ENCODE peak calls at places on chromosomes 7 and 10, in six cellular contexts. X is brain microvascular endothelial cell, C is endodermal cell, Q is tibial nerve, J is fibroblast of lung, S is heart left ventricle. E is an unnamed sample.

GRCh38 chr10:21525367-21526183 is at the start of gene SKIDA1:
- DNase-seq in Q (peak; percentile 77), X (peak; percentile 84), S (peak; percentile 92), C (peak; percentile 96), J (peak; percentile 96), E (peak; percentile 28)

GRCh38 chr10:115129752-115130151 is 36.6 kb downstream of the ATRNL1 start:
- DNase-seq in X (no peak), C (no peak), J (peak; percentile 20), S (no peak), Q (no peak), E (no peak)

GRCh38 chr7:148664319-148664718 is 34.4 kb upstream of the CUL1 start:
- DNase-seq in X (peak; percentile 88), Q (peak; percentile 47), C (no peak), S (peak; percentile 53), J (peak; percentile 83), E (no peak)

GRCh38 chr10:86113983-86114382 is 252.6 kb downstream of the GRID1 start:
- DNase-seq in S (no peak), C (peak; percentile 22), J (no peak), X (no peak), Q (no peak), E (no peak)

GRCh38 chr7:117707080-117707479 is 166.2 kb downstream of the CTTNBP2 start:
- DNase-seq in S (no peak), J (no peak), Q (no peak), C (no peak), X (no peak), E (no peak)

GRCh38 chr10:102196893-102197292 is 29.2 kb upstream of the ELOVL3 start:
- DNase-seq in J (peak; percentile 23), Q (no peak), X (no peak), S (no peak), C (no peak), E (no peak)

GRCh38 chr7:151254316-151254715 is 5.8 kb upstream of the SMARCD3 start:
- DNase-seq in Q (no peak), J (no peak), S (no peak), C (no peak), X (no peak), E (no peak)

GRCh38 chr7:151761957-151762356 is 115.0 kb downstream of the PRKAG2 start:
- DNase-seq in C (no peak), S (no peak), J (no peak), X (no peak), Q (no peak), E (no peak)

GRCh38 chr7:101848168-101848951 is 30.9 kb downstream of the CUX1 start:
- DNase-seq in C (no peak), Q (no peak), S (no peak), X (no peak), J (no peak), E (no peak)

GRCh38 chr7:141674201-141674671 is 27.7 kb downstream of the DENND11 start:
- DNase-seq in S (peak; percentile 54), X (peak; percentile 48), C (peak; percentile 71), J (peak; percentile 84), Q (no peak), E (no peak)

GRCh38 chr7:68306692-68307107 is 1291.6 kb upstream of the AUTS2 start:
- DNase-seq in X (no peak), Q (no peak), J (no peak), C (no peak), S (no peak), E (no peak)

GRCh38 chr7:26280723-26281122 is 10.9 kb upstream of the SNX10 start:
- DNase-seq in X (no peak), S (no peak), J (no peak), Q (no peak), C (no peak), E (no peak)

GRCh38 chr7:6558837-6559236 is 7.6 kb upstream of the GRID2IP start:
- DNase-seq in Q (no peak), J (peak; percentile 25), C (peak; percentile 91), S (no peak), X (peak; percentile 18), E (no peak)

GRCh38 chr7:130912910-130913720 is 179.1 kb upstream of the KLF14 start:
- DNase-seq in C (no peak), S (peak; percentile 84), Q (peak; percentile 52), X (peak; percentile 98), J (peak; percentile 99), E (peak; percentile 80)

GRCh38 chr10:77927343-77928256 is 1.0 kb upstream of the DLG5 start:
- DNase-seq in Q (no peak), S (no peak), J (peak; percentile 27), C (peak; percentile 74), X (no peak), E (no peak)

GRCh38 chr10:81213360-81213759 is 661.6 kb upstream of the NRG3 start:
- DNase-seq in J (no peak), Q (no peak), X (no peak), C (no peak), S (no peak), E (no peak)

GRCh38 chr7:23276381-23276780 is 22.8 kb upstream of the MALSU1 start:
- DNase-seq in S (no peak), Q (no peak), J (no peak), C (peak; percentile 76), X (no peak), E (no peak)

GRCh38 chr10:35606423-35606822 is 1.3 kb downstream of the GJD4 start:
- DNase-seq in S (no peak), J (peak; percentile 41), X (no peak), Q (no peak), C (no peak), E (no peak)

GRCh38 chr7:22142593-22142992 is 196.9 kb upstream of the CDCA7L start:
- DNase-seq in Q (no peak), S (no peak), C (no peak), J (no peak), X (no peak), E (no peak)
- H3K27ac ChIP-seq in Q (peak overlapping the region; percentile 7), S (no peak overlapping the region), C (no peak overlapping the region), J (no peak overlapping the region), X (no peak overlapping the region), E (no peak overlapping the region)

GRCh38 chr7:88095-88926 is 104.1 kb upstream of the FAM20C start:
- DNase-seq in X (no peak), S (no peak), C (peak; percentile 82), J (no peak), Q (no peak), E (no peak)
- TF ChIP-seq CTCF in X (peak; percentile 44), S (no peak), C (peak; percentile 66), J (no peak), Q (no peak), E (no peak)

DNA sequence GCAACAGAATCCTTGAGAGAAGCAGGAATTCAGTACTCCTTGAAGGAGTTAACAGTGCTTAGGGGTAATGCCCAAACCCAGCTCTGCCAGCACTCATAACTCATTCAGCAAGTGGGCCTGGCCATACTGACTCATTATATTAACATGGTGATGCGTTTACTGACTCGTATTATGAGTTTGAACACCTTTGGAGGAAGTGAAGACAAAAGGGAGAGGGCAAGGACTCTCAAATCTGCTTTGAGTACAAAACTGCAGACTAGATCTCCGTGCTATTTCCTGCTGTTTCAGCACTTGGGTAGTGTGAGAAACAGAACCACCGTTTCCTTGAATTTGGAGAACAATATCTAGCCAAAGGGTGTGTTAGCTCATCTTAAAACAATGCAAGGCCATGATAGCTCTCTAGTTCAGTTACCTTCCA is 30.8 kb downstream of the SLC16A9 start:
- DNase-seq in Q (no peak), J (peak; percentile 84), S (no peak), C (no peak), X (no peak), E (no peak)
- H3K27ac ChIP-seq in Q (no peak overlapping the region), J (no peak overlapping the region), S (no peak overlapping the region), C (no peak overlapping the region), X (no peak overlapping the region), E (no peak overlapping the region)

GRCh38 chr10:29765330-29765729 is 130.6 kb upstream of the SVIL start:
- DNase-seq in Q (no peak), C (no peak), S (peak; percentile 40), J (no peak), X (no peak), E (no peak)

GRCh38 chr10:29767958-29768357 is 133.2 kb upstream of the SVIL start:
- DNase-seq in C (no peak), X (no peak), J (no peak), Q (no peak), S (no peak), E (no peak)

GRCh38 chr10:29771376-29771775 is 136.6 kb upstream of the SVIL start:
- DNase-seq in X (no peak), C (no peak), J (no peak), Q (no peak), S (no peak), E (no peak)

GRCh38 chr10:29763396-29763795 is 128.6 kb upstream of the SVIL start:
- DNase-seq in C (no peak), J (no peak), S (no peak), Q (no peak), X (no peak), E (no peak)

DNA sequence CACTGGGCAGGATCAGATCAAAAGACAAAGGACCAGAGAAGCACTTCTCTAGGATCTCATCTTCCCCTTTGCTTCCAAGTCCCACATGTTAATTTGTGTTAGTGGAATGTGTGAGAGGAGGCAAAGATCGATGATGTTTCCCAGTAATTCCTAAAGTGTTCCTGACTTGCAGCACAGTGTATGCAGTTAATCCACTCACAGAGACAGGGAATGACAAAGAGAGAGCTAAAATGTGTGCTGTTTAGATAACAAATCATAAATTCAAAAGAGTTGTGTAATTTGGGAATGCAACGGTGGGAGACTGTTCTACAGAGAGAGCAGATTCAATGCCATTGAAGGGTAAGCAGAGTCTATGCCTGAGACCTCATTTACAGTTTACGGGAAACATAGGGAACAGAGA is 132.0 kb upstream of the SVIL start:
- DNase-seq in Q (no peak), J (no peak), X (no peak), S (no peak), C (no peak), E (no peak)
- TF ChIP-seq CTCF in Q (no peak), J (no peak), X (no peak), S (no peak), C (no peak), E (no peak)